ENCODE peak calls at places on chromosomes 4 and X, in five cellular contexts. One of them, this sample, is unnamed.

GRCh38 chrX:150581093-150581775 is 12.8 kb downstream of the MTM1 start:
- DNase-seq in SJSA1: no peak
- DNase-seq in stomach: no peak
- DNase-seq in fibroblast of lung: peak; percentile 66
- DNase-seq in kidney: no peak
- DNase-seq in this sample: no peak

GRCh38 chr4:107987916-107988762 is 1.6 kb upstream of the HADH start:
- DNase-seq in fibroblast of lung: no peak
- DNase-seq in kidney: no peak
- DNase-seq in stomach: peak; percentile 67
- DNase-seq in SJSA1: no peak
- DNase-seq in this sample: peak; percentile 34

GRCh38 chr4:26099967-26100366 is 185.9 kb downstream of the SMIM20 start:
- DNase-seq in SJSA1: no peak
- DNase-seq in kidney: no peak
- DNase-seq in fibroblast of lung: no peak
- DNase-seq in stomach: no peak
- DNase-seq in this sample: no peak

GRCh38 chrX:44228621-44229020 is 114.9 kb downstream of the EFHC2 start:
- DNase-seq in fibroblast of lung: no peak
- DNase-seq in kidney: no peak
- DNase-seq in SJSA1: no peak
- DNase-seq in stomach: no peak
- DNase-seq in this sample: no peak

GRCh38 chr4:74205046-74205445 is 47.1 kb downstream of the MTHFD2L start:
- DNase-seq in kidney: no peak
- DNase-seq in fibroblast of lung: no peak
- DNase-seq in stomach: no peak
- DNase-seq in SJSA1: no peak
- DNase-seq in this sample: no peak

GRCh38 chr4:85591361-85592098 is 116.6 kb downstream of the ARHGAP24 start:
- DNase-seq in stomach: no peak
- DNase-seq in SJSA1: no peak
- DNase-seq in kidney: no peak
- DNase-seq in fibroblast of lung: peak; percentile 8
- DNase-seq in this sample: no peak

GRCh38 chr4:6568689-6569332 is 6.2 kb upstream of the MAN2B2 start:
- DNase-seq in kidney: no peak
- DNase-seq in stomach: no peak
- DNase-seq in fibroblast of lung: peak; percentile 61
- DNase-seq in SJSA1: peak; percentile 47
- DNase-seq in this sample: peak; percentile 51

GRCh38 chr4:83662204-83662603 is 126.3 kb downstream of the GPAT3 start:
- DNase-seq in stomach: no peak
- DNase-seq in fibroblast of lung: no peak
- DNase-seq in SJSA1: no peak
- DNase-seq in kidney: no peak
- DNase-seq in this sample: no peak

GRCh38 chrX:134626434-134626833 is 31.8 kb downstream of the PLAC1 start:
- DNase-seq in kidney: no peak
- DNase-seq in stomach: no peak
- DNase-seq in fibroblast of lung: no peak
- DNase-seq in SJSA1: no peak
- DNase-seq in this sample: no peak

GRCh38 chr4:1285790-1286553 is 3.7 kb upstream of the MAEA start:
- DNase-seq in fibroblast of lung: no peak
- DNase-seq in kidney: peak; percentile 49
- DNase-seq in stomach: no peak
- DNase-seq in SJSA1: no peak
- DNase-seq in this sample: no peak

GRCh38 chr4:26406346-26406975 is 83.8 kb downstream of the CCKAR start:
- DNase-seq in SJSA1: no peak
- DNase-seq in kidney: no peak
- DNase-seq in stomach: no peak
- DNase-seq in fibroblast of lung: peak; percentile 71
- DNase-seq in this sample: no peak

GRCh38 chr4:89754531-89754930 is 82.4 kb downstream of the SNCA start:
- DNase-seq in fibroblast of lung: peak; percentile 3
- DNase-seq in stomach: no peak
- DNase-seq in SJSA1: no peak
- DNase-seq in kidney: no peak
- DNase-seq in this sample: no peak

GRCh38 chr4:71691416-71692073 is 92.3 kb downstream of the GC start:
- DNase-seq in fibroblast of lung: no peak
- DNase-seq in stomach: no peak
- DNase-seq in kidney: no peak
- DNase-seq in SJSA1: no peak
- DNase-seq in this sample: no peak

GRCh38 chrX:48897157-48897620 is 379 bp downstream of the TIMM17B start:
- DNase-seq in kidney: peak; percentile 92
- DNase-seq in SJSA1: peak; percentile 78
- DNase-seq in stomach: peak; percentile 73
- DNase-seq in fibroblast of lung: peak; percentile 62
- DNase-seq in this sample: no peak

GRCh38 chr4:168618577-168619265 is 121.9 kb downstream of the PALLD start:
- DNase-seq in stomach: no peak
- DNase-seq in kidney: no peak
- DNase-seq in SJSA1: peak; percentile 55
- DNase-seq in fibroblast of lung: peak; percentile 42
- DNase-seq in this sample: no peak

GRCh38 chr4:142405021-142405991 is 440.8 kb downstream of the INPP4B start:
- DNase-seq in fibroblast of lung: peak; percentile 80
- DNase-seq in stomach: peak; percentile 38
- DNase-seq in kidney: peak; percentile 51
- DNase-seq in SJSA1: no peak
- DNase-seq in this sample: peak; percentile 92

GRCh38 chrX:132270021-132270420 is 50.8 kb upstream of the RAP2C start:
- DNase-seq in kidney: no peak
- DNase-seq in stomach: no peak
- DNase-seq in fibroblast of lung: no peak
- DNase-seq in SJSA1: no peak
- DNase-seq in this sample: no peak

GRCh38 chrX:64394874-64395567 is at the start of gene MTMR8:
- DNase-seq in fibroblast of lung: peak; percentile 33
- DNase-seq in kidney: peak; percentile 89
- DNase-seq in stomach: peak; percentile 77
- DNase-seq in SJSA1: no peak
- DNase-seq in this sample: no peak

GRCh38 chr4:173288296-173288695 is 45.9 kb downstream of the HMGB2 start:
- DNase-seq in stomach: peak; percentile 68
- DNase-seq in SJSA1: peak; percentile 73
- DNase-seq in fibroblast of lung: peak; percentile 71
- DNase-seq in kidney: no peak
- DNase-seq in this sample: peak; percentile 10

GRCh38 chr4:76570141-76570989 is 135.3 kb downstream of the SHROOM3 start:
- DNase-seq in fibroblast of lung: peak; percentile 44
- DNase-seq in stomach: no peak
- DNase-seq in kidney: no peak
- DNase-seq in SJSA1: peak; percentile 75
- DNase-seq in this sample: no peak

GRCh38 chrX:76550016-76550415 is 122.5 kb downstream of the MAGEE1 start:
- DNase-seq in kidney: no peak
- DNase-seq in SJSA1: no peak
- DNase-seq in stomach: no peak
- DNase-seq in fibroblast of lung: no peak
- DNase-seq in this sample: no peak

GRCh38 chr4:99946346-99947189 is at the start of gene DNAJB14:
- DNase-seq in kidney: peak; percentile 94
- DNase-seq in SJSA1: peak; percentile 79
- DNase-seq in stomach: peak; percentile 83
- DNase-seq in fibroblast of lung: peak; percentile 75
- DNase-seq in this sample: no peak

GRCh38 chr4:90597927-90598326 is 470.7 kb downstream of the CCSER1 start:
- DNase-seq in kidney: no peak
- DNase-seq in SJSA1: no peak
- DNase-seq in stomach: no peak
- DNase-seq in fibroblast of lung: no peak
- DNase-seq in this sample: no peak

GRCh38 chrX:150482537-150483217 is 85.7 kb upstream of the MTM1 start:
- DNase-seq in kidney: no peak
- DNase-seq in fibroblast of lung: peak; percentile 34
- DNase-seq in SJSA1: no peak
- DNase-seq in stomach: no peak
- DNase-seq in this sample: peak; percentile 39

GRCh38 chr4:118981839-118982381 is 93.3 kb downstream of the SYNPO2 start:
- DNase-seq in kidney: no peak
- DNase-seq in SJSA1: peak; percentile 83
- DNase-seq in fibroblast of lung: peak; percentile 86
- DNase-seq in stomach: peak; percentile 61
- DNase-seq in this sample: no peak

GRCh38 chr4:30181512-30181911 is 538.7 kb upstream of the PCDH7 start:
- DNase-seq in kidney: no peak
- DNase-seq in SJSA1: no peak
- DNase-seq in fibroblast of lung: no peak
- DNase-seq in stomach: no peak
- DNase-seq in this sample: no peak

GRCh38 chr4:30828290-30828926 is 108.2 kb downstream of the PCDH7 start:
- DNase-seq in fibroblast of lung: no peak
- DNase-seq in stomach: no peak
- DNase-seq in SJSA1: no peak
- DNase-seq in kidney: no peak
- DNase-seq in this sample: no peak

GRCh38 chr4:139872274-139872673 is 206.7 kb downstream of the MGST2 start:
- DNase-seq in kidney: no peak
- DNase-seq in fibroblast of lung: peak; percentile 89
- DNase-seq in SJSA1: peak; percentile 56
- DNase-seq in stomach: no peak
- DNase-seq in this sample: peak; percentile 91
- H3K27ac ChIP-seq in kidney: no peak overlapping the region
- H3K27ac ChIP-seq in fibroblast of lung: peak overlapping the region; percentile 45
- H3K27ac ChIP-seq in SJSA1: peak overlapping the region; percentile 76
- H3K27ac ChIP-seq in stomach: peak overlapping the region; percentile 49
- H3K27ac ChIP-seq in this sample: peak overlapping the region; percentile 79

GRCh38 chr4:153024466-153024865 is 88.3 kb downstream of the FHDC1 start:
- DNase-seq in fibroblast of lung: no peak
- DNase-seq in kidney: no peak
- DNase-seq in stomach: no peak
- DNase-seq in SJSA1: no peak
- DNase-seq in this sample: no peak

GRCh38 chr4:153026947-153027346 is 90.8 kb downstream of the FHDC1 start:
- DNase-seq in fibroblast of lung: no peak
- DNase-seq in SJSA1: no peak
- DNase-seq in kidney: no peak
- DNase-seq in stomach: no peak
- DNase-seq in this sample: no peak

GRCh38 chr4:153027879-153028278 is 91.8 kb downstream of the FHDC1 start:
- DNase-seq in stomach: no peak
- DNase-seq in fibroblast of lung: no peak
- DNase-seq in SJSA1: no peak
- DNase-seq in kidney: no peak
- DNase-seq in this sample: no peak

GRCh38 chr4:153023692-153024394 is 87.7 kb downstream of the FHDC1 start:
- DNase-seq in kidney: no peak
- DNase-seq in fibroblast of lung: no peak
- DNase-seq in SJSA1: no peak
- DNase-seq in stomach: no peak
- DNase-seq in this sample: peak; percentile 75

GRCh38 chr4:153025402-153025801 is 89.3 kb downstream of the FHDC1 start:
- DNase-seq in SJSA1: no peak
- DNase-seq in fibroblast of lung: no peak
- DNase-seq in stomach: no peak
- DNase-seq in kidney: no peak
- DNase-seq in this sample: no peak
- H3K27ac ChIP-seq in SJSA1: no peak overlapping the region
- H3K27ac ChIP-seq in fibroblast of lung: no peak overlapping the region
- H3K27ac ChIP-seq in stomach: no peak overlapping the region
- H3K27ac ChIP-seq in kidney: no peak overlapping the region
- H3K27ac ChIP-seq in this sample: no peak overlapping the region

GRCh38 chr4:114103908-114104307 is 124.5 kb upstream of the ARSJ start:
- DNase-seq in SJSA1: no peak
- DNase-seq in stomach: no peak
- DNase-seq in kidney: no peak
- DNase-seq in fibroblast of lung: no peak
- DNase-seq in this sample: no peak
- H3K27ac ChIP-seq in SJSA1: no peak overlapping the region
- H3K27ac ChIP-seq in stomach: no peak overlapping the region
- H3K27ac ChIP-seq in kidney: no peak overlapping the region
- H3K27ac ChIP-seq in fibroblast of lung: no peak overlapping the region
- H3K27ac ChIP-seq in this sample: no peak overlapping the region

GRCh38 chrX:138484451-138484850 is 227.1 kb downstream of the FGF13 start:
- DNase-seq in kidney: no peak
- DNase-seq in SJSA1: no peak
- DNase-seq in fibroblast of lung: no peak
- DNase-seq in stomach: no peak
- DNase-seq in this sample: no peak

GRCh38 chrX:138481649-138482048 is 229.9 kb downstream of the FGF13 start:
- DNase-seq in fibroblast of lung: no peak
- DNase-seq in SJSA1: no peak
- DNase-seq in stomach: no peak
- DNase-seq in kidney: no peak
- DNase-seq in this sample: no peak

GRCh38 chrX:138487866-138488265 is 223.7 kb downstream of the FGF13 start:
- DNase-seq in kidney: no peak
- DNase-seq in fibroblast of lung: no peak
- DNase-seq in SJSA1: no peak
- DNase-seq in stomach: no peak
- DNase-seq in this sample: no peak

GRCh38 chrX:138485224-138485623 is 226.3 kb downstream of the FGF13 start:
- DNase-seq in stomach: no peak
- DNase-seq in fibroblast of lung: no peak
- DNase-seq in kidney: no peak
- DNase-seq in SJSA1: no peak
- DNase-seq in this sample: no peak

GRCh38 chrX:138485767-138486166 is 225.8 kb downstream of the FGF13 start:
- DNase-seq in kidney: no peak
- DNase-seq in fibroblast of lung: no peak
- DNase-seq in stomach: no peak
- DNase-seq in SJSA1: no peak
- DNase-seq in this sample: no peak
- H3K27ac ChIP-seq in kidney: no peak overlapping the region
- H3K27ac ChIP-seq in fibroblast of lung: no peak overlapping the region
- H3K27ac ChIP-seq in stomach: no peak overlapping the region
- H3K27ac ChIP-seq in SJSA1: no peak overlapping the region
- H3K27ac ChIP-seq in this sample: no peak overlapping the region

This sample was measured in epithelial cell of prostate.